ENCODE peak calls at places on chromosomes 2 and 18, in six cellular contexts. J is BJ, B is cardiac fibroblast, Z is lung, E is fibroblast of pulmonary artery, Y is stomach. K is an unnamed sample.

GRCh38 chr2:219429958-219430586 is 4.6 kb upstream of the SPEG start:
- DNase-seq in J (no peak), B (no peak), Z (no peak), E (no peak), Y (no peak), K (no peak)

GRCh38 chr2:119292226-119292625 is 68.6 kb downstream of the STEAP3 start:
- DNase-seq in J (no peak), B (no peak), Z (no peak), E (no peak), Y (no peak), K (no peak)

GRCh38 chr2:199488772-199489400 is 31.1 kb upstream of the SATB2 start:
- DNase-seq in J (no peak), B (peak), Z (peak), E (peak), Y (peak), K (peak)

GRCh38 chr2:200585730-200586643 is at the start of gene AOX1:
- DNase-seq in J (no peak), B (peak), Z (peak), E (peak), Y (peak), K (peak)

GRCh38 chr2:72173640-72174321 is 26.1 kb upstream of the CYP26B1 start:
- DNase-seq in J (no peak), B (peak), Z (no peak), E (peak), Y (no peak), K (peak)

GRCh38 chr2:45982096-45982495 is 315.1 kb upstream of the EPAS1 start:
- DNase-seq in J (no peak), B (no peak), Z (peak), E (no peak), Y (no peak), K (no peak)

GRCh38 chr2:188952901-188953300 is 21.3 kb upstream of the COL3A1 start:
- DNase-seq in J (no peak), B (no peak), Z (no peak), E (no peak), Y (no peak), K (no peak)

GRCh38 chr2:189298481-189298880 is 118.9 kb upstream of the COL5A2 start:
- DNase-seq in J (no peak), B (peak), Z (no peak), E (peak), Y (no peak), K (no peak)

GRCh38 chr2:190271783-190272456 is 47.7 kb downstream of the HIBCH start:
- DNase-seq in J (no peak), B (no peak), Z (no peak), E (no peak), Y (no peak), K (no peak)

GRCh38 chr2:133080822-133081221 is 410.8 kb upstream of the LYPD1 start:
- DNase-seq in J (no peak), B (no peak), Z (no peak), E (no peak), Y (no peak), K (no peak)

GRCh38 chr2:136117391-136117841 is 533 bp downstream of the CXCR4 start:
- DNase-seq in J (no peak), B (peak), Z (peak), E (peak), Y (peak), K (no peak)

GRCh38 chr18:45621068-45621511 is 5.8 kb downstream of the SLC14A2 start:
- DNase-seq in J (no peak), B (peak), Z (no peak), E (peak), Y (no peak), K (no peak)

GRCh38 chr2:117967981-117968723 is 45.7 kb downstream of the CCDC93 start:
- DNase-seq in J (no peak), B (no peak), Z (no peak), E (no peak), Y (no peak), K (no peak)

GRCh38 chr2:28150994-28151393 is 241.7 kb upstream of the FOSL2 start:
- DNase-seq in J (no peak), B (no peak), Z (no peak), E (no peak), Y (no peak), K (no peak)

GRCh38 chr18:56383349-56383748 is 255.0 kb downstream of the TXNL1 start:
- DNase-seq in J (no peak), B (no peak), Z (no peak), E (no peak), Y (no peak), K (no peak)

GRCh38 chr2:215530191-215530968 is 94.5 kb upstream of the FN1 start:
- DNase-seq in J (no peak), B (peak), Z (no peak), E (peak), Y (no peak), K (peak)

GRCh38 chr2:217420868-217421267 is 561.0 kb upstream of the TNP1 start:
- DNase-seq in J (no peak), B (no peak), Z (no peak), E (no peak), Y (no peak), K (no peak)

GRCh38 chr2:112623913-112624777 is 21.6 kb upstream of the SLC20A1 start:
- DNase-seq in J (peak), B (peak), Z (peak), E (peak), Y (peak), K (peak)

GRCh38 chr2:180015951-180016709 is 9.0 kb upstream of the CWC22 start:
- DNase-seq in J (peak), B (peak), Z (no peak), E (peak), Y (no peak), K (peak)

DNA sequence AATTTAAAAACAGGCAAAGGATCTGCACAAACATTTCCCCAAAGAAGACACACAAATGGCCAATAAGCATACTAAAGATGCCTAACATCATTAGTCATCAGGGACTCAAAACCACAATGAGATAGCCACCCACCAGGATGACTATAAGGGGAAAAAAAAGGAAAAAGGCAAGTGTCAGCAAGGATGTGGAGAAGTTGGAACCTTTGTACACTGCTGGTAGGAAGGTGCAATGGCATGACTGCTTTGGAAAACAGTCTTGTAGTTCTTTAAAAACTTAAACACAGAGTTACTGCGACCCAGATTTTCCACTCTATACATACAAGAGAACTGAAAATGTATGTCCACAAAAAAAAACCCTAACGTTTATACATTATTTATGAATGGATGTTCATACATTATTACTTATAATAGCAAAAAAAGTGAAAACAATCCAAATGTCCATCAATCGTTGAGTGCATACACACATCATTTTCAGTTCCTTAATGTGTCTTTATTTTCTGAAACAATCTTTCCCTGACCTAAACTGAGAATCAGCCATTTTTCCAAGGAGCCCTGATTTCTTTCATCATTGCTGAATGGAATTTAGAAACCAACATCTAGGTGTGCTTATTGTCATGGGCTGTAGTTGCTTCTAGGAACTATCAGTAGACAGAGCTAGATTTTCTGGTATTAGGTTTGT is 64.7 kb upstream of the TLK1 start:
- DNase-seq in J (peak), B (peak), Z (no peak), E (peak), Y (no peak), K (peak)
- TF ChIP-seq CTCF in J (peak), B (peak), Z (no peak), E (peak), Y (no peak), K (peak)

DNA sequence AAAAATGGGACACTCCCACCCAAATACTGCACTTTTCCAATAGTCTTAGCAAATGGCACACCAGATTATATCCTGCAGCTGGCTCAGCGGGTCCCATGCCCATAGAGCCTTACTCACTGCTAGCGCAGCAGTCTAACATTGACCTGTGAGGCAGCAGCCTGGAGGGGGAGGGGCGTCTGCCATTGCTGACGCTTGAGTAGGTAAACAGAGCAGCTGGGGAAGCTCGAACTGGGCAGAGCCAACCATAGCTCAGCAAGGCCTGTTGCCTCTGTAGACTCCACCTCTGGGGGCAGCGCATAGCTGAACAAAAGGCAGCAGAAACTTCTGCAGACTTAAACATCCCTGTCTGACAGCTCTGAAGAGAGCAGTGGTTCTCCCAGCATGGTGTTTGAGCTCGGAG is 110.4 kb downstream of the CTIF start:
- DNase-seq in J (no peak), B (no peak), Z (no peak), E (no peak), Y (no peak), K (no peak)
- TF ChIP-seq CTCF in J (no peak), B (no peak), Z (no peak), E (no peak), Y (no peak), K (peak)

GRCh38 chr2:47074691-47075090 is 80.4 kb downstream of the STPG4 start:
- DNase-seq in J (no peak), B (no peak), Z (no peak), E (no peak), Y (no peak), K (no peak)

GRCh38 chr2:47073641-47074040 is 81.5 kb downstream of the STPG4 start:
- DNase-seq in J (no peak), B (no peak), Z (no peak), E (no peak), Y (no peak), K (no peak)

GRCh38 chr2:47076586-47077441 is 78.3 kb downstream of the STPG4 start:
- DNase-seq in J (peak), B (peak), Z (peak), E (peak), Y (no peak), K (peak)

GRCh38 chr2:47076126-47076506 is 79.0 kb downstream of the STPG4 start:
- DNase-seq in J (no peak), B (no peak), Z (no peak), E (no peak), Y (no peak), K (no peak)

DNA sequence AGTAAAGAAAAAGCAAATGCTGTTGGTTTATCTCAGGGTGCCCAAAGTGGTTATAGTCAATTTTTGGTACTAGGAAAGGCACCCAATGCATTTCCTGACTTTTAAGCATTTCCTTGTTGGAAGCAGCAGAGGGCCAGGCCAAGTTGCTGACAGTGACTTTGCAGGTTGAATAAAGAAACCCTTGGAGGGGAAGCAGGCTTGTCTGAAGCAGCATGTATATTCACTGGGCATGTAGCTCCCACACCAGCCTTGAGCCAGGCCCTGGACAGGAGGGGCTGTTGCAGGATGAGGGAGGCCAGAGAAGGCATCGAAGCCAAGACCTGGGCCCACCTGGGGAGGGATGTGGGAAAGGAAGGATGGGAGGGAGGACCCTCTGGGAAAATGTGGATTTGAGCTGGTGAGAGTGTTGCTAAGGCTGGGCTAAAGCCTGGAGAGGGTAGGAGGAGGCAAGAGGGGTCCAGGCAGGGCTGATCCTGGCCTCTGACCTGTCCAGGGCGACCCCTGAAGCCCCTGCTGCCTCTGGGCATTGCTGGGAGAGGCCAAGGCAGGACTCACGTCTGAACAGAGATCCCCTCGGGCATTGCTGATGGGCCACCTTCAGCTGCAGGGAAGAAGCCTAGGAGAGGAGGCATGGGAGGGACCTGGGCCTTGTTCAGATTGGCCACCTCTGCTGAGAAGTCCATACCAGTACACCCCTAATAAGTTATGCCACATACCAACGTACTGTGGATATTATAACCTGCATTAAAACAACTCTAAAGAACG is 79.6 kb downstream of the STPG4 start:
- DNase-seq in J (no peak), B (peak), Z (no peak), E (no peak), Y (no peak), K (peak)
- TF ChIP-seq CTCF in J (no peak), B (no peak), Z (no peak), E (peak), Y (no peak), K (peak)

GRCh38 chr2:95530734-95531133 is 46.2 kb upstream of the TRIM43B start:
- DNase-seq in J (no peak), B (peak), Z (no peak), E (peak), Y (no peak), K (peak)

GRCh38 chr2:95531254-95531771 is 46.8 kb upstream of the TRIM43B start:
- DNase-seq in J (no peak), B (no peak), Z (no peak), E (no peak), Y (no peak), K (no peak)

GRCh38 chr2:95524195-95524594 is 39.6 kb upstream of the TRIM43B start:
- DNase-seq in J (no peak), B (no peak), Z (no peak), E (no peak), Y (no peak), K (no peak)

GRCh38 chr2:95525294-95526035 is 40.9 kb upstream of the TRIM43B start:
- DNase-seq in J (no peak), B (peak), Z (peak), E (no peak), Y (peak), K (no peak)

GRCh38 chr2:95526360-95527341 is 42.1 kb upstream of the TRIM43B start:
- DNase-seq in J (peak), B (peak), Z (peak), E (peak), Y (peak), K (peak)
- TF ChIP-seq CTCF in J (peak), B (peak), Z (no peak), E (peak), Y (peak), K (peak)

GRCh38 chr18:63828120-63828519 is 52.9 kb downstream of the SERPINB7 start:
- DNase-seq in J (no peak), B (no peak), Z (no peak), E (no peak), Y (no peak), K (peak)

GRCh38 chr18:63820694-63821093 is 45.5 kb downstream of the SERPINB7 start:
- DNase-seq in J (no peak), B (no peak), Z (no peak), E (no peak), Y (no peak), K (no peak)

GRCh38 chr18:63819780-63820179 is 44.6 kb downstream of the SERPINB7 start:
- DNase-seq in J (peak), B (no peak), Z (no peak), E (no peak), Y (no peak), K (peak)

GRCh38 chr18:63824220-63824525 is 49.0 kb downstream of the SERPINB7 start:
- DNase-seq in J (no peak), B (no peak), Z (no peak), E (no peak), Y (no peak), K (no peak)

GRCh38 chr18:63823516-63824219 is 48.5 kb downstream of the SERPINB7 start:
- DNase-seq in J (no peak), B (peak), Z (peak), E (peak), Y (peak), K (peak)
- TF ChIP-seq CTCF in J (peak), B (peak), Z (no peak), E (peak), Y (no peak), K (peak)

GRCh38 chr2:66575625-66576371 is 140.9 kb downstream of the MEIS1 start:
- DNase-seq in J (no peak), B (peak), Z (no peak), E (peak), Y (no peak), K (peak)

GRCh38 chr2:66573866-66574265 is 138.9 kb downstream of the MEIS1 start:
- DNase-seq in J (no peak), B (no peak), Z (no peak), E (no peak), Y (no peak), K (no peak)

GRCh38 chr2:66573412-66573811 is 138.5 kb downstream of the MEIS1 start:
- DNase-seq in J (no peak), B (no peak), Z (no peak), E (no peak), Y (no peak), K (no peak)

GRCh38 chr2:66576381-66577330 is 141.7 kb downstream of the MEIS1 start:
- DNase-seq in J (no peak), B (peak), Z (peak), E (peak), Y (no peak), K (peak)

GRCh38 chr2:66574701-66575624 is 140.0 kb downstream of the MEIS1 start:
- DNase-seq in J (no peak), B (peak), Z (peak), E (peak), Y (no peak), K (peak)
- TF ChIP-seq CTCF in J (peak), B (peak), Z (peak), E (peak), Y (no peak), K (peak)

DNA sequence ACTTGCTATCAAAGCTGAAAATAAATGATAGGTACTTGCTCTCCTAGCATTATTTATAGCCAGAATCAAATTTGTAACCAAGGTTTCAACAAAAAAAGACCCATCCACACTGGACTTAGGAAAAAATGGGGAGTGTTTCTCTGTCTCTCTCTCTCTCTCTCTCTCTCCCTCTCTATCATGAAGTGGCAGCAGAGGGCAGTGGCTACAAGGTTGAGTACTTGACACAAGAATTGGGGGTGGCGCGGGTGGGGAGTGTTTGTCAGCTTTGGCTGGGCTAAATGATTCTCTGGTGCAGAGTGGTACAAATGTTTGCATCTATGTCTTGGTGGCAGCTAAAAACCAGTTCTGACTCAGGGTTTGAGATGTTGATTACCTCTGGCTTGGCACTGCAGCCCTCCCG is 85.0 kb downstream of the RBM43 start:
- DNase-seq in J (no peak), B (no peak), Z (no peak), E (no peak), Y (no peak), K (no peak)
- TF ChIP-seq CTCF in J (no peak), B (no peak), Z (no peak), E (no peak), Y (no peak), K (no peak)

GRCh38 chr2:69700381-69700780 is 41.6 kb upstream of the ANXA4 start:
- DNase-seq in J (no peak), B (no peak), Z (no peak), E (no peak), Y (no peak), K (no peak)
- TF ChIP-seq CTCF in J (no peak), B (no peak), Z (no peak), E (no peak), Y (no peak), K (no peak)